ENCODE peak calls at places on chromosomes 7 and 10, in nine cellular contexts. H, N, I, U, O, S, R, G and C are unnamed samples.

GRCh38 chr7:85094046-85094720 is 92.7 kb downstream of the SEMA3D start:
- DNase-seq in H (peak; percentile 55), N (no peak), I (peak; percentile 21), U (no peak), O (no peak), S (no peak), R (no peak), G (no peak), C (no peak)

GRCh38 chr10:22263106-22263505 is 45.3 kb upstream of the EBLN1 start:
- DNase-seq in H (no peak), N (no peak), I (no peak), U (no peak), O (no peak), S (no peak), R (no peak), G (no peak), C (no peak)

GRCh38 chr10:7408003-7408493 is 2.8 kb downstream of the SFMBT2 start:
- DNase-seq in H (peak; percentile 36), N (peak; percentile 53), I (peak; percentile 39), U (peak; percentile 12), O (peak; percentile 60), S (no peak), R (peak; percentile 78), G (no peak), C (peak; percentile 52)

GRCh38 chr10:86176850-86177249 is 189.7 kb downstream of the GRID1 start:
- DNase-seq in H (no peak), N (no peak), I (no peak), U (no peak), O (no peak), S (no peak), R (peak; percentile 19), G (no peak), C (no peak)

GRCh38 chr7:39633563-39634550 is 10.5 kb downstream of the RALA start:
- DNase-seq in H (peak; percentile 36), N (no peak), I (no peak), U (peak; percentile 37), O (no peak), S (no peak), R (no peak), G (no peak), C (no peak)

GRCh38 chr10:128080641-128081040 is 45.6 kb downstream of the MKI67 start:
- DNase-seq in H (no peak), N (no peak), I (no peak), U (no peak), O (no peak), S (no peak), R (peak; percentile 21), G (no peak), C (no peak)

GRCh38 chr7:19932549-19933249 is 159.3 kb upstream of the TMEM196 start:
- DNase-seq in H (no peak), N (no peak), I (no peak), U (no peak), O (no peak), S (no peak), R (no peak), G (no peak), C (no peak)

GRCh38 chr10:91590904-91591791 is 41.7 kb downstream of the PPP1R3C start:
- DNase-seq in H (peak; percentile 86), N (peak; percentile 60), I (peak; percentile 57), U (peak; percentile 95), O (peak; percentile 48), S (peak; percentile 14), R (no peak), G (peak; percentile 84), C (no peak)

GRCh38 chr10:112362833-112363232 is 11.1 kb upstream of the ACSL5 start:
- DNase-seq in H (no peak), N (no peak), I (peak; percentile 60), U (peak; percentile 66), O (peak; percentile 91), S (no peak), R (no peak), G (no peak), C (no peak)

GRCh38 chr7:416761-417624 is 102.7 kb downstream of the PDGFA start:
- DNase-seq in H (no peak), N (no peak), I (no peak), U (no peak), O (no peak), S (no peak), R (peak; percentile 61), G (no peak), C (no peak)

GRCh38 chr7:47507514-47507913 is 74.4 kb downstream of the TNS3 start:
- DNase-seq in H (no peak), N (no peak), I (no peak), U (no peak), O (no peak), S (no peak), R (no peak), G (no peak), C (no peak)

GRCh38 chr7:47509571-47509970 is 72.3 kb downstream of the TNS3 start:
- DNase-seq in H (no peak), N (no peak), I (no peak), U (no peak), O (no peak), S (no peak), R (no peak), G (no peak), C (no peak)

GRCh38 chr7:47506716-47507354 is 75.1 kb downstream of the TNS3 start:
- DNase-seq in H (peak; percentile 93), N (peak; percentile 40), I (no peak), U (no peak), O (no peak), S (peak; percentile 78), R (no peak), G (no peak), C (no peak)

GRCh38 chr7:47510192-47510591 is 71.7 kb downstream of the TNS3 start:
- DNase-seq in H (no peak), N (no peak), I (no peak), U (no peak), O (no peak), S (no peak), R (no peak), G (peak; percentile 33), C (no peak)

GRCh38 chr7:47508389-47509380 is 73.2 kb downstream of the TNS3 start:
- DNase-seq in H (no peak), N (no peak), I (no peak), U (no peak), O (no peak), S (no peak), R (no peak), G (peak; percentile 12), C (no peak)
- TF ChIP-seq CTCF in H (no peak), N (no peak), I (no peak), U (no peak), O (no peak), S (no peak), R (no peak), G (no peak), C (no peak)

GRCh38 chr7:30751696-30752273 is at the start of gene INMT:
- DNase-seq in H (no peak), N (peak; percentile 46), I (no peak), U (no peak), O (no peak), S (no peak), R (no peak), G (no peak), C (no peak)
- H3K27ac ChIP-seq in H (no peak within 1 kb of the TSS), N (peak within 1 kb of the TSS; percentile 81), I (peak within 1 kb of the TSS; percentile 51), U (no peak within 1 kb of the TSS), O (peak within 1 kb of the TSS; percentile 47), S (peak within 1 kb of the TSS; percentile 29), R (peak within 1 kb of the TSS; percentile 84), G (no peak within 1 kb of the TSS), C (no peak within 1 kb of the TSS)

DNA sequence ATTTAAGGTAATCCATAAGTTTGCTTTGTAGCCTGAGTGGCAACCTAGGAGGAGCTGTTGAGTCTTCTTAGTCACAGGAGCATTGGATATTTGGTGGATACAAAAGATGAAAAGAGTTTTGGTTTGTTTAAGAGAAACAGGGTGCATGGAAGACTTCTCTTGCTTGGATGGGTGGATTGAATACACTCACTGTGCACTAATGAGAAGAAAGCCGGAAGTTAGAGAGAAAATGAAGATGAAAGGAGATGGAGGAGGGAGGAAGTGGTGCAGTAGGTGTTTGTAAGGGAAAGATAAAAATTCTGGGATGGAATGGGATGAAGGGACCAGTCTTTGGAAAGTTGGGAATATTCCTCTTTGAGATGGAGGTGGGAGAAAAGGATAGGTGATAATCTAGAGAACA is 7.7 kb downstream of the MDFIC start:
- DNase-seq in H (no peak), N (no peak), I (no peak), U (no peak), O (no peak), S (no peak), R (no peak), G (no peak), C (no peak)
- TF ChIP-seq CTCF in H (no peak), N (no peak), I (no peak), U (no peak), O (no peak), S (peak; percentile 22), R (no peak), G (peak; percentile 30), C (peak; percentile 26)

GRCh38 chr7:23477962-23478866 is 7.9 kb upstream of the IGF2BP3 start:
- DNase-seq in H (no peak), N (no peak), I (no peak), U (no peak), O (no peak), S (no peak), R (no peak), G (no peak), C (no peak)
- H3K27ac ChIP-seq in H (no peak overlapping the region), N (no peak overlapping the region), I (no peak overlapping the region), U (no peak overlapping the region), O (no peak overlapping the region), S (no peak overlapping the region), R (no peak overlapping the region), G (no peak overlapping the region), C (no peak overlapping the region)

DNA sequence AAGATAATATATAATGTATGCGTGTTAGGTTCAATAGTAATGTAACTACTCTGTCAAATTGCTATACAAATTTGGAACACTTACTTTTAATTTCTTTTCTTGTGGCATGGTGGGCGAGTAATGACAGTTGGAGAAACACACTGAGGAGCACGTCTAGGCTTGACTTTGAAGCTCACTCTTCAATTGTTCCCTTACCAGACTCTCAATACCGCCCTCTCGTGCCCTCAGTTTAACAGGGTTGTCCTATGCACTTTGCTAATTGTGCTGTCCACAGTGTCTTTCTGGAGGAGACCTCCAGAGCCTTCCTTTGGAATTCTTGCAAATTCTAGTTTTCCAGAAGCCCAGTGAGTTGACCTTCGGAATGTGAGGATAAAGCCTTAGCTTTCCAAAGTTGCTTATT is 107.2 kb upstream of the RELN start:
- DNase-seq in H (no peak), N (no peak), I (no peak), U (peak; percentile 11), O (no peak), S (peak; percentile 15), R (no peak), G (peak; percentile 63), C (peak; percentile 17)
- TF ChIP-seq CTCF in H (no peak), N (no peak), I (no peak), U (no peak), O (no peak), S (peak; percentile 48), R (no peak), G (peak; percentile 54), C (peak; percentile 23)

GRCh38 chr7:91287685-91288084 is 23.5 kb downstream of the FZD1 start:
- DNase-seq in H (peak; percentile 13), N (no peak), I (no peak), U (peak; percentile 11), O (no peak), S (peak; percentile 18), R (no peak), G (no peak), C (no peak)
- H3K27ac ChIP-seq in H (no peak overlapping the region), N (peak overlapping the region; percentile 30), I (no peak overlapping the region), U (no peak overlapping the region), O (no peak overlapping the region), S (no peak overlapping the region), R (no peak overlapping the region), G (no peak overlapping the region), C (no peak overlapping the region)